ENCODE peak calls at places on chromosomes 4 and X, in five cellular contexts. One of them, this sample, is unnamed.

GRCh38 chr4:74317616-74318256 is 9.5 kb downstream of the EPGN start:
- DNase-seq in kidney: no peak
- DNase-seq in neuronal stem cell: no peak
- DNase-seq in colonic mucosa: no peak
- DNase-seq in iPS DF 6.9: no peak
- DNase-seq in this sample: peak; percentile 78

GRCh38 chr4:43867908-43868307 is 580.7 kb downstream of the KCTD8 start:
- DNase-seq in kidney: no peak
- DNase-seq in colonic mucosa: no peak
- DNase-seq in neuronal stem cell: no peak
- DNase-seq in iPS DF 6.9: no peak
- DNase-seq in this sample: no peak

GRCh38 chrX:46589977-46590723 is 16.6 kb downstream of the CHST7 start:
- DNase-seq in iPS DF 6.9: no peak
- DNase-seq in colonic mucosa: no peak
- DNase-seq in kidney: no peak
- DNase-seq in neuronal stem cell: no peak
- DNase-seq in this sample: no peak

GRCh38 chrX:74924449-74925209 is 623 bp downstream of the NEXMIF start:
- DNase-seq in colonic mucosa: peak; percentile 33
- DNase-seq in neuronal stem cell: peak; percentile 38
- DNase-seq in iPS DF 6.9: no peak
- DNase-seq in kidney: peak; percentile 81
- DNase-seq in this sample: peak; percentile 83

GRCh38 chr4:143559757-143560147 is 46.2 kb downstream of the SMARCA5 start:
- DNase-seq in neuronal stem cell: no peak
- DNase-seq in kidney: no peak
- DNase-seq in iPS DF 6.9: no peak
- DNase-seq in colonic mucosa: no peak
- DNase-seq in this sample: no peak

GRCh38 chr4:150256841-150257273 is 178.6 kb downstream of the DCLK2 start:
- DNase-seq in neuronal stem cell: no peak
- DNase-seq in kidney: no peak
- DNase-seq in iPS DF 6.9: no peak
- DNase-seq in colonic mucosa: peak; percentile 81
- DNase-seq in this sample: no peak

GRCh38 chr4:88697588-88698329 is at the start of gene NAP1L5:
- DNase-seq in neuronal stem cell: no peak
- DNase-seq in iPS DF 6.9: no peak
- DNase-seq in colonic mucosa: peak; percentile 63
- DNase-seq in kidney: peak; percentile 84
- DNase-seq in this sample: peak; percentile 87

GRCh38 chrX:84189125-84189524 is 1.1 kb upstream of the RPS6KA6 start:
- DNase-seq in neuronal stem cell: no peak
- DNase-seq in colonic mucosa: no peak
- DNase-seq in iPS DF 6.9: no peak
- DNase-seq in kidney: no peak
- DNase-seq in this sample: peak; percentile 17

GRCh38 chr4:181566490-181566889 is 676.7 kb upstream of the TENM3 start:
- DNase-seq in neuronal stem cell: no peak
- DNase-seq in colonic mucosa: no peak
- DNase-seq in iPS DF 6.9: no peak
- DNase-seq in kidney: no peak
- DNase-seq in this sample: no peak

GRCh38 chr4:186557061-186557460 is 1.7 kb upstream of the MTNR1A start:
- DNase-seq in colonic mucosa: no peak
- DNase-seq in neuronal stem cell: no peak
- DNase-seq in iPS DF 6.9: no peak
- DNase-seq in kidney: no peak
- DNase-seq in this sample: no peak

GRCh38 chr4:53595823-53596222 is 4.5 kb upstream of the LNX1 start:
- DNase-seq in iPS DF 6.9: no peak
- DNase-seq in kidney: no peak
- DNase-seq in neuronal stem cell: no peak
- DNase-seq in colonic mucosa: no peak
- DNase-seq in this sample: no peak

GRCh38 chr4:3733195-3733594 is 33.0 kb upstream of the ADRA2C start:
- DNase-seq in kidney: no peak
- DNase-seq in neuronal stem cell: no peak
- DNase-seq in iPS DF 6.9: no peak
- DNase-seq in colonic mucosa: no peak
- DNase-seq in this sample: no peak

GRCh38 chr4:147772056-147772455 is 40.2 kb downstream of the ARHGAP10 start:
- DNase-seq in kidney: no peak
- DNase-seq in iPS DF 6.9: no peak
- DNase-seq in colonic mucosa: no peak
- DNase-seq in neuronal stem cell: no peak
- DNase-seq in this sample: no peak
- H3K4me1 ChIP-seq in kidney: no peaks in the 10 kb centered on the region
- H3K4me1 ChIP-seq in iPS DF 6.9: no peaks in the 10 kb centered on the region
- H3K4me1 ChIP-seq in colonic mucosa: no peaks in the 10 kb centered on the region
- H3K4me1 ChIP-seq in neuronal stem cell: no peaks in the 10 kb centered on the region
- H3K4me1 ChIP-seq in this sample: peaks cover 44% of the 10 kb centered on the region

DNA sequence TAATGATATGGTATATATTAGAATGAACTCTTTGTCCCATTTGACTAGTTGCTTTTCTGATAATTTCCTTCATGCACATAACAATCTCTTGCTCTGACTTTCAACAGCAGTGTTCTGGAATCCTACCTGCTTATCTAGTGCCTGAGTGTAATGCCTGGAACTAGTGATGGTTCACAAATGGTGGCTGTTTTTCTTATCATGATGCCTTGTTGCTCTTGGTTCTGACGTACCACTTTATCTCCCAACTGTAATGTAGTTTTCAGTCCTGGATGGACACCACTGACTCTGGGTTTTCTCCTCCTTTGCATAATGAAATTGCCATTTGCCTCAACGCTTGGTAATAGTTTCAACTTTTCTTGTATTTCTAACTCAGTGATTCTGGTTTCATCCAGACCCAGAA is 25.5 kb upstream of the LUZP4 start:
- DNase-seq in colonic mucosa: no peak
- DNase-seq in neuronal stem cell: no peak
- DNase-seq in kidney: no peak
- DNase-seq in iPS DF 6.9: no peak
- DNase-seq in this sample: no peak
- H3K4me1 ChIP-seq in colonic mucosa: no peaks in the 10 kb centered on the region
- H3K4me1 ChIP-seq in neuronal stem cell: no peaks in the 10 kb centered on the region
- H3K4me1 ChIP-seq in kidney: no peaks in the 10 kb centered on the region
- H3K4me1 ChIP-seq in iPS DF 6.9: no peaks in the 10 kb centered on the region
- H3K4me1 ChIP-seq in this sample: no peaks in the 10 kb centered on the region

GRCh38 chr4:140061883-140062282 is 92.1 kb downstream of the MAML3 start:
- DNase-seq in colonic mucosa: no peak
- DNase-seq in iPS DF 6.9: no peak
- DNase-seq in kidney: no peak
- DNase-seq in neuronal stem cell: no peak
- DNase-seq in this sample: no peak

GRCh38 chr4:140065393-140065792 is 88.6 kb downstream of the MAML3 start:
- DNase-seq in iPS DF 6.9: no peak
- DNase-seq in colonic mucosa: no peak
- DNase-seq in neuronal stem cell: no peak
- DNase-seq in kidney: no peak
- DNase-seq in this sample: no peak

GRCh38 chr4:140057693-140058092 is 96.3 kb downstream of the MAML3 start:
- DNase-seq in kidney: no peak
- DNase-seq in colonic mucosa: no peak
- DNase-seq in neuronal stem cell: no peak
- DNase-seq in iPS DF 6.9: no peak
- DNase-seq in this sample: no peak

GRCh38 chr4:140059159-140059558 is 94.8 kb downstream of the MAML3 start:
- DNase-seq in neuronal stem cell: no peak
- DNase-seq in iPS DF 6.9: no peak
- DNase-seq in kidney: no peak
- DNase-seq in colonic mucosa: no peak
- DNase-seq in this sample: no peak

DNA sequence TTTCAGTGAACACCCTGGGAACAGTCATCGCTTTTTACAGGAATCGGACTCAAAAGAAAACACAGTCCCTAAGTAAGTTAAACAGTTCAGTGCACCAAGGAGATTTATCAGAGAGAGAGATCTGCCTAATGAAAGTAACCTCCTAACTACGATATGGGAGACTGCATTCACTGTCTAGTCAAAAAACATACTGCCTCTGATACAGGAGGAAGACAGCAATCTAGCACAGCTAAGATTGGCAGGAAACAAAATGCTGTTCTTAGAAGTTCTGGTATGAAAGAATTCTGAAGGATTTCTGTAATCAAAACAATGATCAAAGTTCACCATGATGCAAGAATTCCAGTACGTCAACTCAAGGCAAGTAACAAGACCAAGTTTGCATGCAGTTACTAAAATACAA is 92.8 kb downstream of the MAML3 start:
- DNase-seq in iPS DF 6.9: no peak
- DNase-seq in colonic mucosa: no peak
- DNase-seq in kidney: no peak
- DNase-seq in neuronal stem cell: no peak
- DNase-seq in this sample: no peak
- H3K4me1 ChIP-seq in iPS DF 6.9: no peaks in the 10 kb centered on the region
- H3K4me1 ChIP-seq in colonic mucosa: no peaks in the 10 kb centered on the region
- H3K4me1 ChIP-seq in kidney: peaks cover 6% of the 10 kb centered on the region
- H3K4me1 ChIP-seq in neuronal stem cell: no peaks in the 10 kb centered on the region
- H3K4me1 ChIP-seq in this sample: peaks cover 15% of the 10 kb centered on the region

GRCh38 chr4:29770627-29771026 is 949.5 kb upstream of the PCDH7 start:
- DNase-seq in colonic mucosa: no peak
- DNase-seq in neuronal stem cell: no peak
- DNase-seq in iPS DF 6.9: no peak
- DNase-seq in kidney: no peak
- DNase-seq in this sample: no peak
- H3K4me1 ChIP-seq in colonic mucosa: no peaks in the 10 kb centered on the region
- H3K4me1 ChIP-seq in neuronal stem cell: no peaks in the 10 kb centered on the region
- H3K4me1 ChIP-seq in iPS DF 6.9: no peaks in the 10 kb centered on the region
- H3K4me1 ChIP-seq in kidney: no peaks in the 10 kb centered on the region
- H3K4me1 ChIP-seq in this sample: no peaks in the 10 kb centered on the region

GRCh38 chr4:153497091-153497531 is 31.0 kb downstream of the TMEM131L start:
- DNase-seq in iPS DF 6.9: no peak
- DNase-seq in neuronal stem cell: no peak
- DNase-seq in kidney: no peak
- DNase-seq in colonic mucosa: no peak
- DNase-seq in this sample: no peak
- H3K4me1 ChIP-seq in iPS DF 6.9: no peaks in the 10 kb centered on the region
- H3K4me1 ChIP-seq in neuronal stem cell: peaks cover 14% of the 10 kb centered on the region
- H3K4me1 ChIP-seq in kidney: peaks cover 5% of the 10 kb centered on the region
- H3K4me1 ChIP-seq in colonic mucosa: no peaks in the 10 kb centered on the region
- H3K4me1 ChIP-seq in this sample: peaks cover 26% of the 10 kb centered on the region

DNA sequence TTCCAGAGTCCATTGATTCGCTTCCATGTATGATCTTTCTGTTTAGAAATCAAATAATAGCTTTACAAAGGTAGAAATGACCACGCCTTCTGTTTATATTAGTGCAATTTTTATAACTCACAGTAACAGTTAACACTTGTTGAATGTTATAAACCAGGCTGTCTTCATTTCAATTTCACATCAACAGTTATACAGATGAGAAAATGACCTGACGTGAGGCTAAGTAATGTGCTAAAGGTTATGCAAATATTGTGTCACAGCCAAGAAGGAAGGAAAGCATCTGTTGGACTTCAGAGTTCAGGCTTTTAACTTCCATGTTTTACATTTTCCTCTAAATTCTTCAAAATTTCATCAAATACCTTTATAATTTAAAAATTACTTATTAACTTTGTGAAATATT is 13.9 kb downstream of the CASP3 start:
- DNase-seq in neuronal stem cell: no peak
- DNase-seq in kidney: no peak
- DNase-seq in iPS DF 6.9: no peak
- DNase-seq in colonic mucosa: no peak
- DNase-seq in this sample: no peak
- H3K4me1 ChIP-seq in neuronal stem cell: no peaks in the 10 kb centered on the region
- H3K4me1 ChIP-seq in kidney: no peaks in the 10 kb centered on the region
- H3K4me1 ChIP-seq in iPS DF 6.9: no peaks in the 10 kb centered on the region
- H3K4me1 ChIP-seq in colonic mucosa: no peaks in the 10 kb centered on the region
- H3K4me1 ChIP-seq in this sample: no peaks in the 10 kb centered on the region

GRCh38 chr4:174387721-174388120 is 104.0 kb downstream of the CEP44 start:
- DNase-seq in iPS DF 6.9: no peak
- DNase-seq in neuronal stem cell: no peak
- DNase-seq in kidney: no peak
- DNase-seq in colonic mucosa: no peak
- DNase-seq in this sample: no peak

GRCh38 chr4:174378951-174379350 is 95.2 kb downstream of the CEP44 start:
- DNase-seq in colonic mucosa: no peak
- DNase-seq in iPS DF 6.9: no peak
- DNase-seq in neuronal stem cell: no peak
- DNase-seq in kidney: no peak
- DNase-seq in this sample: no peak

GRCh38 chr4:174381419-174381818 is 97.7 kb downstream of the CEP44 start:
- DNase-seq in kidney: no peak
- DNase-seq in iPS DF 6.9: no peak
- DNase-seq in colonic mucosa: no peak
- DNase-seq in neuronal stem cell: no peak
- DNase-seq in this sample: no peak

GRCh38 chr4:174380699-174381098 is 97.0 kb downstream of the CEP44 start:
- DNase-seq in colonic mucosa: no peak
- DNase-seq in iPS DF 6.9: no peak
- DNase-seq in kidney: no peak
- DNase-seq in neuronal stem cell: no peak
- DNase-seq in this sample: no peak

GRCh38 chr4:174383783-174384182 is 100.1 kb downstream of the CEP44 start:
- DNase-seq in colonic mucosa: no peak
- DNase-seq in iPS DF 6.9: no peak
- DNase-seq in neuronal stem cell: no peak
- DNase-seq in kidney: no peak
- DNase-seq in this sample: no peak
- H3K4me1 ChIP-seq in colonic mucosa: no peaks in the 10 kb centered on the region
- H3K4me1 ChIP-seq in iPS DF 6.9: peaks cover 6% of the 10 kb centered on the region
- H3K4me1 ChIP-seq in neuronal stem cell: no peaks in the 10 kb centered on the region
- H3K4me1 ChIP-seq in kidney: no peaks in the 10 kb centered on the region
- H3K4me1 ChIP-seq in this sample: no peaks in the 10 kb centered on the region